ENCODE peak calls at places on chromosome 4, in five cellular contexts. B, G, E, Y and K are unnamed samples.
A peak's percentile ranks its signal among the peaks of the same experiment; 100 is the strongest.

GRCh38 chr4:136831553-136831952 is 700.7 kb downstream of the PCDH18 start:
- DNase-seq in G (no peak), Y (peak; percentile 6), B (no peak), E (no peak), K (no peak)

GRCh38 chr4:75869100-75869499 is 33.2 kb downstream of the PPEF2 start:
- DNase-seq in E (no peak), B (no peak), Y (no peak), G (no peak), K (no peak)

GRCh38 chr4:88283661-88284377 is 542 bp downstream of the PPM1K start:
- DNase-seq in G (peak; percentile 53), E (no peak), Y (peak; percentile 12), B (peak; percentile 75), K (peak; percentile 57)

GRCh38 chr4:86741841-86742240 is 107.3 kb downstream of the SLC10A6 start:
- DNase-seq in Y (no peak), B (no peak), G (no peak), E (no peak), K (no peak)

GRCh38 chr4:147985376-147985775 is 253.5 kb downstream of the ARHGAP10 start:
- DNase-seq in G (no peak), Y (no peak), E (no peak), B (no peak), K (no peak)

GRCh38 chr4:163166041-163166579 is 580 bp downstream of the NAF1 start:
- DNase-seq in E (no peak), G (peak; percentile 20), B (peak; percentile 59), Y (no peak), K (peak; percentile 41)

GRCh38 chr4:99763635-99764101 is 53.0 kb upstream of the DAPP1 start:
- DNase-seq in G (peak; percentile 11), B (no peak), Y (peak; percentile 49), E (peak; percentile 49), K (no peak)

GRCh38 chr4:26937136-26937535 is 76.5 kb downstream of the STIM2 start:
- DNase-seq in G (no peak), E (no peak), B (no peak), Y (no peak), K (no peak)

GRCh38 chr4:185849543-185850185 is 37.7 kb upstream of the SORBS2 start:
- DNase-seq in G (no peak), E (no peak), B (no peak), Y (no peak), K (no peak)

GRCh38 chr4:181957088-181957487 is 286.1 kb upstream of the TENM3 start:
- DNase-seq in B (no peak), E (peak; percentile 34), Y (no peak), G (peak; percentile 87), K (no peak)

GRCh38 chr4:185592845-185593488 is 57.7 kb upstream of the PDLIM3 start:
- DNase-seq in B (no peak), G (no peak), Y (no peak), E (no peak), K (no peak)

DNA sequence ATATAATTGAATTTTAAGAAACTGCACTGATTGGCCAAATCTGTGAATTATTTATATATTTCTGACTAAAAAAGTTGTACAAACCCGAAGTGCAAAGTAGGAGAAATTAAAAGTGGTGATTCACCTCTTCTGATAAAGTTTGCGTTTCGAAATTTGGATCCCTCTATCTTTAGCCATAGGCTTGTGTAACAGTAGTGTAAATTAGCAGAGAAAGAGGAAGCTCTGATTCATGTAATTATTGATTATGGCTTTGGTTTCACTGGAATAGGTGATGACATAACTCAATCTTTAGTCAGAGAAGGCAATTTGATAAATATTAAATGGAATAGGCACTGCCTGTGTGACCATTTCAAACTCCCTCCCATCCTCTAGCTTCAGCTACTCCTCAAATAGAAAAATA is 717.8 kb upstream of the PCDH7 start:
- DNase-seq in E (no peak), Y (no peak), B (no peak), G (no peak), K (no peak)
- H3K9me3 ChIP-seq in E (peaks cover 3% of the 10 kb centered on the region), Y (no peaks in the 10 kb centered on the region), B (no peaks in the 10 kb centered on the region), G (no peaks in the 10 kb centered on the region), K (no peaks in the 10 kb centered on the region)

GRCh38 chr4:7549866-7550265 is 115.1 kb upstream of the PSAPL1 start:
- DNase-seq in Y (no peak), B (no peak), E (no peak), G (no peak), K (no peak)
- H3K9me3 ChIP-seq in Y (peaks cover 13% of the 10 kb centered on the region), B (no peaks in the 10 kb centered on the region), E (peaks cover 34% of the 10 kb centered on the region), G (no peaks in the 10 kb centered on the region), K (no peaks in the 10 kb centered on the region)

GRCh38 chr4:19298998-19299397 is 952.7 kb upstream of the SLIT2 start:
- DNase-seq in Y (no peak), G (no peak), E (no peak), B (no peak), K (no peak)
- H3K9me3 ChIP-seq in Y (no peaks in the 10 kb centered on the region), G (no peaks in the 10 kb centered on the region), E (no peaks in the 10 kb centered on the region), B (no peaks in the 10 kb centered on the region), K (no peaks in the 10 kb centered on the region)

GRCh38 chr4:110900206-110900769 is 277.4 kb upstream of the PITX2 start:
- DNase-seq in Y (no peak), B (no peak), E (no peak), G (no peak), K (no peak)
- H3K9me3 ChIP-seq in Y (no peaks in the 10 kb centered on the region), B (no peaks in the 10 kb centered on the region), E (no peaks in the 10 kb centered on the region), G (no peaks in the 10 kb centered on the region), K (no peaks in the 10 kb centered on the region)

DNA sequence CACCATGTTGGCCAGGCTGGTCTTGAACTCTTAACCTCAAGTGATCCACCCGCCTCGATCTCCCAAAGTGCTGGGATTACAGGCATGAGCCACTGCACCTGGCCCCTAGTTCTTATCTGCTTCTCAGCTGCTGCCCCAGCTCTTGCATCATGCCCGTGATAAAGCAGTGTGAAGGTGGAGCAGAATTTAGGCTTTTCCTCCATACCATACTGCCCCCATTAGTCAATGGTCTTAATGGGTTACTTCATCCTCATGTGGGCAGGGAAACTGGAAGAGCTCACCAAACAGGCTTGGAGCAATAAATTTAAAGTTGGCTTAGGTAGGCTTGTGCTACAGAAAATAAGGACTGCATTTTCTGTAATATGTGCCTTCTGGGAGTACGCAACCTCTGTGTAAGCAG is 636.9 kb upstream of the BOD1L1 start:
- DNase-seq in E (no peak), G (no peak), B (no peak), Y (no peak), K (no peak)
- H3K9me3 ChIP-seq in E (no peaks in the 10 kb centered on the region), G (no peaks in the 10 kb centered on the region), B (no peaks in the 10 kb centered on the region), Y (no peaks in the 10 kb centered on the region), K (no peaks in the 10 kb centered on the region)